ENCODE peak calls at places on chromosomes 5 and 9, in seven cellular contexts. One of them, this sample, is unnamed.

GRCh38 chr9:21002040-21002439 is 29.4 kb downstream of the HACD4 start:
- DNase-seq in SK-N-SH: no peak
- DNase-seq in DND-41: no peak
- DNase-seq in thyroid gland: no peak
- DNase-seq in aorta: no peak
- DNase-seq in mesendoderm: no peak
- DNase-seq in cardiac fibroblast: no peak
- DNase-seq in this sample: peak

GRCh38 chr9:124062172-124062571 is 50.6 kb downstream of the LHX2 start:
- DNase-seq in SK-N-SH: no peak
- DNase-seq in DND-41: no peak
- DNase-seq in thyroid gland: no peak
- DNase-seq in aorta: no peak
- DNase-seq in mesendoderm: no peak
- DNase-seq in cardiac fibroblast: no peak
- DNase-seq in this sample: no peak

GRCh38 chr5:159880676-159881075 is 35.6 kb upstream of the ADRA1B start:
- DNase-seq in SK-N-SH: no peak
- DNase-seq in DND-41: no peak
- DNase-seq in thyroid gland: no peak
- DNase-seq in aorta: no peak
- DNase-seq in mesendoderm: no peak
- DNase-seq in cardiac fibroblast: no peak
- DNase-seq in this sample: no peak

GRCh38 chr9:88776717-88777497 is 214.4 kb upstream of the S1PR3 start:
- DNase-seq in SK-N-SH: no peak
- DNase-seq in DND-41: no peak
- DNase-seq in thyroid gland: no peak
- DNase-seq in aorta: no peak
- DNase-seq in mesendoderm: no peak
- DNase-seq in cardiac fibroblast: peak
- DNase-seq in this sample: no peak

GRCh38 chr5:32241034-32241783 is 67.1 kb upstream of the GOLPH3 start:
- DNase-seq in SK-N-SH: no peak
- DNase-seq in DND-41: no peak
- DNase-seq in thyroid gland: peak
- DNase-seq in aorta: no peak
- DNase-seq in mesendoderm: no peak
- DNase-seq in cardiac fibroblast: no peak
- DNase-seq in this sample: no peak

GRCh38 chr9:75866273-75866871 is 24.1 kb upstream of the PCSK5 start:
- DNase-seq in SK-N-SH: peak
- DNase-seq in DND-41: peak
- DNase-seq in thyroid gland: peak
- DNase-seq in aorta: no peak
- DNase-seq in mesendoderm: peak
- DNase-seq in cardiac fibroblast: peak
- DNase-seq in this sample: peak

GRCh38 chr9:121599186-121599871 is 52.1 kb upstream of the DAB2IP start:
- DNase-seq in SK-N-SH: peak
- DNase-seq in DND-41: no peak
- DNase-seq in thyroid gland: peak
- DNase-seq in aorta: peak
- DNase-seq in mesendoderm: peak
- DNase-seq in cardiac fibroblast: no peak
- DNase-seq in this sample: no peak

GRCh38 chr9:87704342-87704741 is 21.6 kb upstream of the CTSL start:
- DNase-seq in SK-N-SH: no peak
- DNase-seq in DND-41: no peak
- DNase-seq in thyroid gland: no peak
- DNase-seq in aorta: no peak
- DNase-seq in mesendoderm: no peak
- DNase-seq in cardiac fibroblast: no peak
- DNase-seq in this sample: no peak

GRCh38 chr9:93906182-93906880 is 48.8 kb downstream of the BARX1 start:
- DNase-seq in SK-N-SH: no peak
- DNase-seq in DND-41: no peak
- DNase-seq in thyroid gland: no peak
- DNase-seq in aorta: peak
- DNase-seq in mesendoderm: no peak
- DNase-seq in cardiac fibroblast: no peak
- DNase-seq in this sample: no peak

GRCh38 chr5:15510092-15510491 is 10.1 kb downstream of the FBXL7 start:
- DNase-seq in SK-N-SH: no peak
- DNase-seq in DND-41: no peak
- DNase-seq in thyroid gland: no peak
- DNase-seq in aorta: no peak
- DNase-seq in mesendoderm: peak
- DNase-seq in cardiac fibroblast: peak
- DNase-seq in this sample: no peak

GRCh38 chr9:87671925-87672324 is 54.0 kb upstream of the CTSL start:
- DNase-seq in SK-N-SH: no peak
- DNase-seq in DND-41: no peak
- DNase-seq in thyroid gland: no peak
- DNase-seq in aorta: no peak
- DNase-seq in mesendoderm: no peak
- DNase-seq in cardiac fibroblast: no peak
- DNase-seq in this sample: no peak

GRCh38 chr5:851553-851952 is 767 bp upstream of the ZDHHC11 start:
- DNase-seq in SK-N-SH: no peak
- DNase-seq in DND-41: no peak
- DNase-seq in thyroid gland: no peak
- DNase-seq in aorta: peak
- DNase-seq in mesendoderm: no peak
- DNase-seq in cardiac fibroblast: no peak
- DNase-seq in this sample: no peak

GRCh38 chr9:37944671-37945481 is 40.9 kb upstream of the SLC25A51 start:
- DNase-seq in SK-N-SH: no peak
- DNase-seq in DND-41: no peak
- DNase-seq in thyroid gland: no peak
- DNase-seq in aorta: no peak
- DNase-seq in mesendoderm: peak
- DNase-seq in cardiac fibroblast: no peak
- DNase-seq in this sample: no peak

GRCh38 chr9:101365181-101365580 is 19.6 kb downstream of the BAAT start:
- DNase-seq in SK-N-SH: no peak
- DNase-seq in DND-41: no peak
- DNase-seq in thyroid gland: no peak
- DNase-seq in aorta: no peak
- DNase-seq in mesendoderm: no peak
- DNase-seq in cardiac fibroblast: peak
- DNase-seq in this sample: no peak

GRCh38 chr9:35836595-35836994 is 7.6 kb downstream of the TMEM8B start:
- DNase-seq in SK-N-SH: no peak
- DNase-seq in DND-41: no peak
- DNase-seq in thyroid gland: no peak
- DNase-seq in aorta: no peak
- DNase-seq in mesendoderm: no peak
- DNase-seq in cardiac fibroblast: no peak
- DNase-seq in this sample: no peak

GRCh38 chr9:35835216-35835604 is 6.2 kb downstream of the TMEM8B start:
- DNase-seq in SK-N-SH: no peak
- DNase-seq in DND-41: peak
- DNase-seq in thyroid gland: no peak
- DNase-seq in aorta: no peak
- DNase-seq in mesendoderm: peak
- DNase-seq in cardiac fibroblast: no peak
- DNase-seq in this sample: no peak

GRCh38 chr9:35835766-35836165 is 6.7 kb downstream of the TMEM8B start:
- DNase-seq in SK-N-SH: no peak
- DNase-seq in DND-41: no peak
- DNase-seq in thyroid gland: no peak
- DNase-seq in aorta: no peak
- DNase-seq in mesendoderm: no peak
- DNase-seq in cardiac fibroblast: no peak
- DNase-seq in this sample: no peak

GRCh38 chr9:35832814-35833213 is 3.8 kb downstream of the TMEM8B start:
- DNase-seq in SK-N-SH: no peak
- DNase-seq in DND-41: no peak
- DNase-seq in thyroid gland: peak
- DNase-seq in aorta: no peak
- DNase-seq in mesendoderm: no peak
- DNase-seq in cardiac fibroblast: no peak
- DNase-seq in this sample: no peak

DNA sequence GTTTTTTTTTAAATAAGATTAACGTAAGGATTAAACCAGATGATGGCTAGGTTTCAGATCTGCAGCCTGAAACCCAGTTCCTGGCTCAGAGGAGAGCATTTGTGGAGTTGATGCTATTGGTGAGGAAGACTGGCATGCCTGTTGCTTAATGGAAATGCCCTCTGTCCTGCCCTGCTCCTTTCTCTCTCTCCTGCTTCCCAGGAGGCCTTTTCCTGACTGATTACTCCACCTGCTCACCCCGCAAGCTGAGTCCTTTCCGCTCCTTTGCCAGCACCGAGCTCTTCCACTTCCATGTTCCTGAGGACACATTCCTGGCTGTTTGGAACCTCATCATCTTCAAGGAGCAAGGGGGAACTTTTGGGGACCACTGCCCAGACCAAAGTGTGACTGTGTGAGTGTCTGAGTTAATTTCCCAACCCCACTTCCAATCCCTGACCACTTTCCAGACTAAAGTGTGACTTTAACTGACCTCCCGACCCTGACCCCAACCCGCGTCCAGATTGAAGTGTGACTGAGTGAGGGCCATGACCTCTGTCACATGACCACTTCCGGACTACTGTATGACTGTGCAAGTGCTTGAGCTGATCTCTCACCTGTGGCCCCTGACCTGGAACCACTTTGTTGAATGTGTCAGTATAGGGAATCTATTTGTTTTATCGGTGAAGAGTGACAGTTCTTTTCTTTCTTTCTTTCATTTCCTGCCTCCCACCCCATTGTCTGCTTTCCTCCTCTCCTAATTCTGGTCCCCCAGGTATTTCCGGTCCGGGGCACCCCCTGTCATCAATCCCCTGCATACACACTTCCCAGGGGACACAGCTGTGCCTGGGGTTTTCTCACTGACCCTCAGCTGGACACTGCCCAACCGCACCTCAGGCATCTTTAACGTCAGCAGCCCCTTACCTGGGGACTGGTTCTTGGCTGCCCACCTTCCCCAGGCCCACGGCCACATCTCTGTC is 5.5 kb downstream of the TMEM8B start:
- DNase-seq in SK-N-SH: no peak
- DNase-seq in DND-41: no peak
- DNase-seq in thyroid gland: no peak
- DNase-seq in aorta: no peak
- DNase-seq in mesendoderm: no peak
- DNase-seq in cardiac fibroblast: no peak
- DNase-seq in this sample: no peak
- H3K4me3 ChIP-seq in SK-N-SH: no peak
- H3K4me3 ChIP-seq in DND-41: no peak
- H3K4me3 ChIP-seq in thyroid gland: no peak
- H3K4me3 ChIP-seq in aorta: no peak
- H3K4me3 ChIP-seq in mesendoderm: no peak
- H3K4me3 ChIP-seq in cardiac fibroblast: no peak
- H3K4me3 ChIP-seq in this sample: no peak

DNA sequence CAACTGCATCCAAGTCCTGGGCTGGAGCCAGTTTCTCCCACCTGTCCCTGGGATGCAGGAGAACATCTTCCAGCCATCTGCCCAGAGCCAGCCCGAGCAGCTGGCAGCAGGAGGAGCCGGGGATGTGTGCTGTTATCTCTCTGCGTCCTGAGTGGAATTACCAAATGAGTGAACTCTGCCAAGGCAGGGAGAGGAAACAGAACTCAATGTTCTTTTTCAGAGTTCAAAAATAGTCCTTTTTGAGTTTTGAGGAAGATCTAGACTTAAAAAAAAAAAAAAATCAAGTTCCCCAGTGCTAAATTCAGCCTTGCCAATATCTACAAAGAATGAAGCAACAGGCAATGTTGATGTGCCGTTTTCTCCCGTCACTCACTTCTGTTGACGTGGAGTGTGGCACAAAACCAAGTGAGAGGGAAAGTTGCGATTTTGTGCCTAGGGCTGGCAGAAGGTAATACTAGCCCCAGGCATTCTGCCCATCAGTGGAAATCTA is 56.2 kb downstream of the TMOD1 start:
- DNase-seq in SK-N-SH: peak
- DNase-seq in DND-41: no peak
- DNase-seq in thyroid gland: peak
- DNase-seq in aorta: peak
- DNase-seq in mesendoderm: no peak
- DNase-seq in cardiac fibroblast: peak
- DNase-seq in this sample: no peak
- H3K4me3 ChIP-seq in SK-N-SH: no peak
- H3K4me3 ChIP-seq in DND-41: no peak
- H3K4me3 ChIP-seq in thyroid gland: no peak
- H3K4me3 ChIP-seq in aorta: no peak
- H3K4me3 ChIP-seq in mesendoderm: no peak
- H3K4me3 ChIP-seq in cardiac fibroblast: no peak
- H3K4me3 ChIP-seq in this sample: no peak

DNA sequence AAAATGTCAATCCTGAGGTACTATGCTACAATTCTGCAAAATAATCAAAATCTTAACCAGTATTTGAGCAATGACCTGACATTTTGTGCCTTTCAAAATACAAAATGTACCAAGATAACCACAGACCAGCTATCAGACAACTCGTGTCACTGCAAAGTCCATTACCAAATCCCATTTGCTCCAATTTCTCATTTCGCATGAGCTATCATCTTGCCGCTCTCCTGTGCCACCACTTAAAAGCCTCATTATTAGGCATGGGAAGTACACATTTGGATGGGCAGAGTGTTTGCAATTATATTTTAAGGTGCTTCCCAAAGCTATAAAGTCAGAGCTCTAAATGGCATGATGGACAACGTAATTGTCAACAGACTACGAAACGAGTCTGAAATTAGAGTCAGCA is 205.2 kb downstream of the AGTPBP1 start:
- DNase-seq in SK-N-SH: no peak
- DNase-seq in DND-41: no peak
- DNase-seq in thyroid gland: no peak
- DNase-seq in aorta: no peak
- DNase-seq in mesendoderm: no peak
- DNase-seq in cardiac fibroblast: no peak
- DNase-seq in this sample: no peak
- H3K4me3 ChIP-seq in SK-N-SH: no peak
- H3K4me3 ChIP-seq in DND-41: no peak
- H3K4me3 ChIP-seq in thyroid gland: no peak
- H3K4me3 ChIP-seq in aorta: no peak
- H3K4me3 ChIP-seq in mesendoderm: no peak
- H3K4me3 ChIP-seq in cardiac fibroblast: no peak
- H3K4me3 ChIP-seq in this sample: no peak

GRCh38 chr9:117414220-117414905 is 494 bp downstream of the ASTN2 start:
- DNase-seq in SK-N-SH: peak
- DNase-seq in DND-41: no peak
- DNase-seq in thyroid gland: peak
- DNase-seq in aorta: peak
- DNase-seq in mesendoderm: peak
- DNase-seq in cardiac fibroblast: no peak
- DNase-seq in this sample: no peak

GRCh38 chr9:117414906-117415583 is at the start of gene ASTN2:
- DNase-seq in SK-N-SH: peak
- DNase-seq in DND-41: no peak
- DNase-seq in thyroid gland: peak
- DNase-seq in aorta: peak
- DNase-seq in mesendoderm: peak
- DNase-seq in cardiac fibroblast: no peak
- DNase-seq in this sample: no peak

GRCh38 chr9:117412006-117412715 is 2.7 kb downstream of the ASTN2 start:
- DNase-seq in SK-N-SH: peak
- DNase-seq in DND-41: no peak
- DNase-seq in thyroid gland: no peak
- DNase-seq in aorta: no peak
- DNase-seq in mesendoderm: peak
- DNase-seq in cardiac fibroblast: no peak
- DNase-seq in this sample: no peak

GRCh38 chr9:117412841-117413240 is 2.0 kb downstream of the ASTN2 start:
- DNase-seq in SK-N-SH: peak
- DNase-seq in DND-41: no peak
- DNase-seq in thyroid gland: no peak
- DNase-seq in aorta: no peak
- DNase-seq in mesendoderm: peak
- DNase-seq in cardiac fibroblast: no peak
- DNase-seq in this sample: no peak

GRCh38 chr9:117413346-117414219 is 1.3 kb downstream of the ASTN2 start:
- DNase-seq in SK-N-SH: peak
- DNase-seq in DND-41: no peak
- DNase-seq in thyroid gland: no peak
- DNase-seq in aorta: peak
- DNase-seq in mesendoderm: peak
- DNase-seq in cardiac fibroblast: no peak
- DNase-seq in this sample: no peak
- H3K4me3 ChIP-seq in SK-N-SH: peak
- H3K4me3 ChIP-seq in DND-41: no peak
- H3K4me3 ChIP-seq in thyroid gland: no peak
- H3K4me3 ChIP-seq in aorta: peak
- H3K4me3 ChIP-seq in mesendoderm: peak
- H3K4me3 ChIP-seq in cardiac fibroblast: no peak
- H3K4me3 ChIP-seq in this sample: no peak

This sample was measured in Jurkat, Clone E6-1.